ENCODE peak calls at places on chromosomes 11 and 22, in five cellular contexts. L is body of pancreas, G is transverse colon, X is AG04450, F is left ventricle myocardium inferior. W is an unnamed sample.

GRCh38 chr11:114762437-114762836 is 84.1 kb downstream of the NXPE2 start:
- DNase-seq in L (peak), F (peak), G (peak), X (peak), W (peak)

GRCh38 chr11:27902981-27903624 is 202.8 kb upstream of the BDNF start:
- DNase-seq in G (no peak), F (no peak), L (no peak), X (no peak), W (no peak)

GRCh38 chr11:34509336-34509902 is 4.2 kb downstream of the ELF5 start:
- DNase-seq in X (no peak), G (no peak), L (peak), F (no peak), W (no peak)

GRCh38 chr22:20536590-20537324 is 29.3 kb downstream of the MED15 start:
- DNase-seq in X (no peak), F (peak), L (no peak), G (no peak), W (no peak)

GRCh38 chr11:125075900-125076317 is 12.8 kb downstream of the SLC37A2 start:
- DNase-seq in G (no peak), X (no peak), L (no peak), F (no peak), W (no peak)

GRCh38 chr11:134181707-134182106 is 42.1 kb downstream of the NCAPD3 start:
- DNase-seq in F (no peak), X (no peak), L (no peak), G (no peak), W (no peak)

GRCh38 chr11:91691872-91692271 is 532.7 kb upstream of the FAT3 start:
- DNase-seq in L (no peak), F (no peak), G (no peak), X (no peak), W (no peak)

GRCh38 chr22:33049125-33049729 is 9.0 kb downstream of the SYN3 start:
- DNase-seq in F (peak), L (peak), X (peak), G (peak), W (peak)

GRCh38 chr11:66235141-66235540 is 33.3 kb upstream of the RAB1B start:
- DNase-seq in X (no peak), G (no peak), L (no peak), F (no peak), W (no peak)

GRCh38 chr11:84249344-84250135 is 963.4 kb upstream of the CCDC90B start:
- DNase-seq in L (no peak), X (no peak), F (no peak), G (no peak), W (no peak)

DNA sequence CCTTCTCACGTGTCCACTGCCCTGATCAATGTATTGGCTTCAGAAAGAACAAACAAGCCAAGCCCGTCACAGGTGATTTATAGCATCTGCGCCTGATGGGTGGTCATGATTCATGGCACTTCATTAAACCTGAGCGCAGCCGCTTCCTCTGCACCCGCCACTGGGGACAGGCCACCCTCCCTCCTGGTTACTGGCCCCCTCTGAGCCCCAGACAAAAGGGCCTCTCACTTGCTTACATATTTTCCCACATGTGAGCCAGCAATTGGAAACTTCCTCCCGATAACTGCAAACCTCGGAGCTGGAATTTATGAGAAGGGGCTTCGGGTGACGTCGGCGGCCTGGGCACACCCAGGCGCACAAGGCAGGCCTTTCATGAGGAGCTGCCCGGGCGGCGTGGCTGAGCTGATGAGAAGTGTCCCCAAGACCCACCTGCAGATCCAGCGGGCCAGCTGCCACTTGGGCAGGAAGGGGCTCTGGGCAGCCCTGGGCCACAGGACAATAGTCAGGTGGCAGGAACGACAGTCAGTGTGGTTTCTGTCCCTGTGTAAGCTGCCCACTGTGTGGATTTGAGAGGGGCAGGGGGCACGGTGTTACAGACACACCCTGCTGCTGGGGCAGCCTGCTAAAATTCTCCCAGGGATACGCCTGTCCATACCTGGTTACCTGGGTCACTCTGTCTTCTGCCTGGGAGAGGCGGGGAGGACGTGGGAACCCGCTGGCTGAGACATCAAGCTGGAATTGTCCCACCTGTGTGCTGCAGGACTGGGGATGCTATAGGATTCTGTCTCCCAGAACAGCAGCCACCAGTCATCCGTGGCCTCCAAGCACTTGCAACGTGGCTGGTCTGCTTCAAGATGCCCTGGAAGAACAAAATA is 64.0 kb upstream of the LINC01488 start:
- DNase-seq in L (peak), X (no peak), G (no peak), F (no peak), W (peak)
- TF ChIP-seq CTCF in L (peak), X (no peak), G (no peak), F (no peak), W (no peak)

DNA sequence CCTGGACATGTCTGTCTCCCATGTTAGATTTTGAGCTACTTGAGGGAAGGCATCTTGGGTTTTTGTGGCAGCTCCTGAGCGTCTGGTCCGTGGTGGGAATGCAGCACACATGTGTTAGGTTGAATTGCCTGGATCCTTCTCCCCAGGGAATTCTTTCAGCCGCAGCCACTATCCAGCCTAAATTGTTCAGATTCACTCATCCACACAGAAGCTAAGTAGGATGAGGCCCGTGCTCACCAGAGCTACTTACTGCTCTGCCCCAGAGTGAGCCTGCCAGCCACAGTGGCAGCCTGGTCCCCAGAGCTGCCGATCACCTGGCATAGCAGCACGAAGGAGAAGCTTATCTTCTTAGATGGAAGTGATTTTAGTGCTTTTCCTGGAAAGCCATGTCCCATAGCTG is 34.4 kb upstream of the SORL1-AS1 start:
- DNase-seq in X (no peak), G (no peak), L (no peak), F (no peak), W (no peak)
- H3K27ac ChIP-seq in X (no peak), G (no peak), L (no peak), F (no peak), W (no peak)

DNA sequence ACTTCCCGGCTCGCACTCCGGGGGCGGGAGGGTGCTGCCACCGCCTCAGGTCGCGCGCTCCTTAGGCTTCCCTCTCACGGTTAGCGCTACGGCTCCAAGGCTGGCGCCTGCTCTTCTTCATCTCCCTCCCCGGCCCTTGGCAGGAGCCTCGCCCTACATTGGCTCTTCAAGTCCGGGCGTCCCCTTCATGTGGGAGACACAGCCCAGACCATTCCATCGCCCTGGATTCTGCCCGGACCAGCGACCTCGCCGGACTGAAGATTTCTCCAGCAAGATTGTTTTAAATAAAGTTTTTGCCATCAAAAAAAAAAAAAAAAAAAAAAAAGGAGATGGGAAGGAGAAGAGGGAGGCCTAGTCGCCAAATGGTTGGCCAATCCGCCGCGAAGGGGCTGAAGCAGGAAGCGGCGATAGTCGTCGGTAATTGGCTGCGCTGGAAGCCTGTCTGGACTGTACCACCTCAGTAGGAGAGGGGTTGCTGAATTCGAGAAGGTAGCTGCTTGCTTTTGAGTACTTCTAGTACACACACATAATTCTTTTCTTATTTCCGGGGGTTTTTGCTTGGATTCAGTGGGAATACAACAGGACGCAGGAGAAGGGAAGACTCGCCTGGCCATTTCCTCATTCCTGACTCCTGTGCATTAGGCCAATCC is 724 bp upstream of the ZDHHC5 start:
- DNase-seq in F (peak), X (peak), G (peak), L (peak), W (peak)
- TF ChIP-seq CTCF in F (no peak), X (no peak), G (no peak), L (no peak), W (no peak)

GRCh38 chr11:68312117-68312779 is at the start of gene LRP5:
- DNase-seq in L (peak), F (peak), G (peak), X (no peak), W (no peak)

GRCh38 chr11:68313574-68314202 is 1.3 kb downstream of the LRP5 start:
- DNase-seq in X (no peak), L (no peak), F (no peak), G (no peak), W (no peak)

GRCh38 chr11:68311155-68312116 is 955 bp upstream of the LRP5 start:
- DNase-seq in X (no peak), G (no peak), L (peak), F (no peak), W (no peak)

GRCh38 chr11:68314203-68314885 is 2.0 kb downstream of the LRP5 start:
- DNase-seq in G (no peak), X (no peak), F (no peak), L (peak), W (no peak)

DNA sequence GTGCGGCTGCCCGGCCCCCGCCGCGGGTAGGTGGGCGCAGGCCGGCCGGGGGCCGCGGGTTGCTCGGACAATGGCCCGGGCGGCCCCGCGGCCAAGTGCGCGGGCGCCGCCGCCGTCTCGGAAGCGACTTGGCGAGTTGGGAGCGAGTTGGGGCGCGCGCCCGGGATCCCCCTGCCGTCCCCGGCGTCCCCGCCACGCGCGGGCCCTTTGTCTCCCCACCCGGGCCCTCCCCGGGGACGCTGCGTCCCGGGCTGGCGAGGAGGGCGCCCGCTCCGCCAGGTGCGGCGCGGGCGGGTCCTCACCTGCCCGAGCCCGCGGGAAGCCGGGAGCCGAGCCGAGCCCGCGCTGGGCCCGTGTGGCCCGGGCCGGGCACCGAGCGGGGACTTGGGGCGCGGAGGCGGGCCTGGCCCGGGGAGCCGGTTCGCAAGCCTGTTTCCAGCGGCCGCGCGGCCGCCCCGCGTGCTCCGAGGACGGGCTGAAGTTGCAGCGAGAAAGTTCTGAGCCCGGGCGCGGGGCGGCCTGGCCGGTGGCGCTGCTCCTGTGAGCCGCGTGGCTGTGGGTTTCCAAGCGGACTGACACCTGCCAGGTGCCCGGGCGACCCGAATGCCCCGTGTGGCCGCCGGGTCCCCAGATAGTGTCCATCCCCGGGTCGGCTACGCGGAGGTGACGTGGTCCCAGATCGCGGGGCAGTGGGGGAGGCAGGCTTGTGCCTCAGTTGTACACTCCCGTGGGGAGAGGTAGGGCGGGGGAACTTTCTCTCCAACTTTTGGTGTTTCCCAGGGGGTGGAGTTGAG is 586 bp downstream of the LRP5 start:
- DNase-seq in G (no peak), F (no peak), X (no peak), L (no peak), W (no peak)
- H3K27ac ChIP-seq in G (peak), F (peak), X (no peak), L (peak), W (peak)

GRCh38 chr11:35711924-35712323 is 49.3 kb downstream of the TRIM44 start:
- DNase-seq in F (no peak), X (no peak), L (no peak), G (no peak), W (no peak)

GRCh38 chr11:35714882-35715612 is 52.5 kb downstream of the TRIM44 start:
- DNase-seq in F (no peak), L (no peak), G (no peak), X (no peak), W (no peak)

GRCh38 chr11:35709386-35709785 is 46.8 kb downstream of the TRIM44 start:
- DNase-seq in G (no peak), X (no peak), L (no peak), F (no peak), W (no peak)

GRCh38 chr11:35712533-35712932 is 50.0 kb downstream of the TRIM44 start:
- DNase-seq in X (no peak), F (no peak), G (no peak), L (no peak), W (no peak)

DNA sequence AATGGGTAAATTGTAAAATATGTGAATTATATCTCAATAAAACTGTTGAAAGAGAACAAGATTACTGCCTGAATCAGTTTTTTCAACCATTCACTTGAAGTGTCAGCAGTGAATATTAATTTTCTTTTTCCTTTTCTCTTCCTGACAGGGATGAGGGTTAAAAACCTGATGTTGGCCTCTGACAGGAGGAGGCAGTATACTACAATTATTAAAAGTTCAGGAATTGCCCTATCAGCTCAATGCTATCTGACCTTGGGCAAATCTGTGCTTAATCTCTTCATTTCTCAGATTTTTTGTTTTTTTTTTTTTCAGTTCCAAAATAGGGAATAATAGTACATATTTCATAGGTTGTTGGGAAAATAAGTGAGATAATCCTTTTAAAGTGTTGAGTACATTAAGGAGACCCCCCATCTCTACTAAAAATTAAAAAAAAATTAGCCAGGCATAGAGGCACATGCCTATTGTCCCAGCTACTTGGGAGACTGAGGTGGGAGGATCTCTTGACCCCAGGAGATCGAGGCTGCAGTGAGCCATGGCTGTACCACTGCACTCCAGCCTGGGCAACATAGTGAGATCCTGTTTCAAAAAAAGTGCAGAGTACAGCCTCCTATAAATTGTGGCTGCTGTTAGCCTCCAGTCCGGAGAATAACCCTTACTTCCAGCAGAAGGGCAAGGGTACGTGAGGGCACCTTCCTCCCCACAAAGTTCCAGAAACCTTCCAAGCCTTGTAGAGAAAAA is 48.8 kb downstream of the TRIM44 start:
- DNase-seq in F (no peak), G (no peak), X (no peak), L (no peak), W (no peak)
- TF ChIP-seq CTCF in F (peak), G (no peak), X (peak), L (peak), W (peak)

GRCh38 chr11:118916842-118917388 is 8.8 kb downstream of the BCL9L start:
- DNase-seq in G (peak), L (peak), F (peak), X (no peak), W (peak)
- H3K27ac ChIP-seq in G (peak), L (peak), F (peak), X (peak), W (peak)

GRCh38 chr22:39275814-39276443 is 31.1 kb upstream of the PDGFB start:
- DNase-seq in L (peak), X (no peak), G (no peak), F (no peak), W (no peak)

GRCh38 chr22:39279170-39279850 is 34.5 kb upstream of the PDGFB start:
- DNase-seq in X (no peak), F (no peak), L (no peak), G (no peak), W (no peak)

GRCh38 chr22:39276461-39277134 is 31.8 kb upstream of the PDGFB start:
- DNase-seq in L (no peak), F (no peak), X (no peak), G (no peak), W (no peak)

GRCh38 chr22:39277135-39277607 is 32.4 kb upstream of the PDGFB start:
- DNase-seq in G (no peak), F (no peak), X (peak), L (no peak), W (no peak)

DNA sequence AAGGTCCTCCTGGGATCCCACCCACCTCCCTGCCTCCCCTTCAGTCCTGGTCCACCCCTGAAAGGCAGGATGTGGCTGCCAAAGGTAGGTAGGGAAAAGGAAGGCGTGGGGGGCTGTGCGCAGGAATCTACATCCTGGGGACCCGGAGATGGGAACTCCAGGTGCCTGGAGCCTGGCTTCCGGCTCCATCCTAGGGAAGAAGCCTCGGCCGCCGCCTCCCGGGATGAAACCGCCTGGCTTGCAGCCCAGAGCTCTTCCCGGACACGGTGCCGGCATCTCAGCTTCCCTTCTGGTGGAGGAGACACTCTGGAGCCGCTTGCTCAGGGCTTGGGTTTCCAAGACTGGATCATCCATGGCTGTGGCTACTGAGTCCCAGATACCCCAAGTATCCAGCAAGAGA is 33.3 kb upstream of the PDGFB start:
- DNase-seq in F (peak), X (no peak), G (no peak), L (no peak), W (no peak)
- TF ChIP-seq CTCF in F (no peak), X (no peak), G (no peak), L (no peak), W (no peak)

DNA sequence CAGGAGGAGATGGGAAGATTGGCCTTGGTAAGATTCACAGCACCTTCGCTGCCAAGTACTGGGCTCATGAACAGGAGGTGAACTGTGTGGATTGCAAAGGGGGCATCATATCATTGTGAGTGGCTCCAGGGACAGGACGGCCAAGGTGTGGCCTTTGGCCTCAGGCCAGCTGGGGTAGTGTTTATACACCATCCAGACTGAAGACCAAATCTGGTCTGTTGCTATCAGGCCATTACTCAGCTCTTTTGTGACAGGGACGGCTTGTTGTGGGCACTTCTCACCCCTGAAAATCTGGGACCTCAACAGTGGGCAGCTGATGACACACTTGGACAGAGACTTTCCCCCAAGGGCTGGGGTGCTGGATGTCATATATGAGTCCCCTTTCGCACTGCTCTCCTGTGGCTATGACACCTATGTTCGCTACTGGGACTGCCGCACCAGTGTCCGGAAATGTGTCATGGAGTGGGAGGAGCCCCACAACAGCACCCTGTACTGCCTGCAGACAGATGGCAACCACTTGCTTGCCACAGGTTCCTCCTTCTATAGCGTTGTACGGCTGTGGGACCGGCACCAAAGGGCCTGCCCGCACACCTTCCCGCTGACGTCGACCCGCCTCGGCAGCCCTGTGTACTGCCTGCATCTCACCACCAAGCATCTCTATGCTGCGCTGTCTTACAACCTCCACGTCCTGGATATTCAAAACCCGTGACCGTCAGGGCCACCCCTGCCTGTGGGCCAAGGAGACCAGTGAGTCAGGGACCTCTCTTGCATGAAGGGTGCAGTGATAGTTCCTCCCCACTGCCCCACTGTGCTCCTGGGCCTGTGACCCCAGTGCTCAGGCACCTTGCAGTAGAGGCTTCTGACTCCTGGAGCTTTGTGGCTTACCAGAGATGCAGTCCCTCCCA is 83.6 kb downstream of the BCR start:
- DNase-seq in X (no peak), F (no peak), G (peak), L (peak), W (peak)
- H3K27ac ChIP-seq in X (no peak), F (peak), G (no peak), L (no peak), W (peak)

GRCh38 chr11:72824811-72825505 is 10.7 kb downstream of the ATG16L2 start:
- DNase-seq in F (no peak), X (no peak), L (no peak), G (no peak), W (no peak)
- TF ChIP-seq CTCF in F (no peak), X (no peak), L (no peak), G (no peak), W (no peak)